ENCODE peak calls at places on chromosomes 4 and X, in six cellular contexts. R is activated naive CD4-positive, alpha-beta T cell; K is HTR-8/SVneo; L is ACHN; O is globus pallidus; X is endothelial cell. Q is an unnamed sample.

GRCh38 chrX:48514868-48515460 is 6.2 kb downstream of the PORCN start:
- DNase-seq in R (no peak), K (no peak), L (no peak), O (no peak), X (no peak), Q (no peak)

GRCh38 chr4:6087669-6088068 is 69.4 kb upstream of the C4orf50 start:
- DNase-seq in R (no peak), K (peak; percentile 27), L (peak; percentile 36), O (peak; percentile 23), X (peak; percentile 72), Q (no peak)

GRCh38 chrX:16185725-16186136 is 18.4 kb downstream of the MAGEB17 start:
- DNase-seq in R (no peak), K (peak; percentile 82), L (peak; percentile 67), O (no peak), X (no peak), Q (peak; percentile 86)

GRCh38 chr4:38673109-38673978 is 9.3 kb downstream of the KLF3 start:
- DNase-seq in R (no peak), K (no peak), L (no peak), O (no peak), X (no peak), Q (no peak)

GRCh38 chrX:143058096-143058495 is 32.4 kb downstream of the SPANXN4 start:
- DNase-seq in R (no peak), K (no peak), L (no peak), O (no peak), X (no peak), Q (no peak)

GRCh38 chr4:84379881-84380618 is 119.0 kb downstream of the NKX6-1 start:
- DNase-seq in R (no peak), K (no peak), L (peak; percentile 94), O (no peak), X (no peak), Q (no peak)

GRCh38 chrX:96837808-96838207 is 45.9 kb upstream of the RPA4 start:
- DNase-seq in R (no peak), K (no peak), L (peak; percentile 0), O (no peak), X (no peak), Q (no peak)

GRCh38 chr4:109334596-109335105 is 32.2 kb upstream of the COL25A1 start:
- DNase-seq in R (no peak), K (no peak), L (no peak), O (no peak), X (no peak), Q (no peak)

GRCh38 chrX:134026732-134027311 is 41.4 kb upstream of the GPC3 start:
- DNase-seq in R (no peak), K (peak; percentile 1), L (peak; percentile 16), O (peak; percentile 4), X (peak; percentile 52), Q (peak; percentile 16)

GRCh38 chr4:107255114-107255513 is 219.0 kb upstream of the DKK2 start:
- DNase-seq in R (no peak), K (no peak), L (no peak), O (no peak), X (no peak), Q (no peak)